ENCODE peak calls at places on chromosomes 5 and 9, in four cellular contexts. R, Z, U and P are unnamed samples.

GRCh38 chr5:131635755-131636479 is 888 bp upstream of the RAPGEF6 start:
- DNase-seq in U (no peak), Z (peak), R (peak), P (peak)

GRCh38 chr5:175842947-175843793 is 28.2 kb upstream of the CPLX2 start:
- DNase-seq in Z (no peak), U (no peak), R (peak), P (no peak)

GRCh38 chr9:78493166-78493742 is 196.3 kb downstream of the PSAT1 start:
- DNase-seq in R (no peak), U (no peak), Z (no peak), P (no peak)

GRCh38 chr5:56350595-56351170 is 117.6 kb upstream of the ANKRD55 start:
- DNase-seq in U (no peak), R (peak), Z (no peak), P (no peak)

GRCh38 chr9:108049026-108049591 is 559.5 kb upstream of the KLF4 start:
- DNase-seq in Z (no peak), R (peak), U (no peak), P (no peak)

GRCh38 chr5:181045316-181045715 is 5.2 kb downstream of the BTNL9 start:
- DNase-seq in Z (no peak), U (no peak), R (no peak), P (no peak)

GRCh38 chr5:137141779-137142178 is 357.3 kb downstream of the SPOCK1 start:
- DNase-seq in R (no peak), Z (no peak), U (no peak), P (no peak)

GRCh38 chr5:6757414-6757969 is 44.3 kb downstream of the TENT4A start:
- DNase-seq in R (no peak), Z (no peak), U (no peak), P (no peak)

GRCh38 chr9:135073081-135073740 is 14.3 kb upstream of the OLFM1 start:
- DNase-seq in Z (no peak), U (no peak), R (no peak), P (no peak)

GRCh38 chr5:30768061-30768460 is 425.4 kb upstream of the CDH6 start:
- DNase-seq in U (no peak), R (no peak), Z (no peak), P (no peak)

GRCh38 chr9:89597711-89598707 is 6.8 kb upstream of the GADD45G start:
- DNase-seq in U (peak), Z (no peak), R (no peak), P (peak)

GRCh38 chr9:16710888-16711287 is 159.6 kb downstream of the BNC2 start:
- DNase-seq in Z (no peak), U (no peak), R (no peak), P (no peak)

GRCh38 chr5:38722918-38723317 is 122.9 kb upstream of the OSMR start:
- DNase-seq in U (no peak), R (no peak), Z (no peak), P (peak)

GRCh38 chr5:138491669-138492551 is 26.6 kb downstream of the EGR1 start:
- DNase-seq in U (peak), R (no peak), Z (peak), P (peak)

GRCh38 chr5:25544652-25545249 is 900.0 kb upstream of the CDH10 start:
- DNase-seq in R (peak), U (peak), Z (peak), P (no peak)

GRCh38 chr5:58450018-58450417 is 9.9 kb downstream of the PLK2 start:
- DNase-seq in U (no peak), R (no peak), Z (no peak), P (no peak)

GRCh38 chr5:127648997-127649550 is at the start of gene CTXN3:
- DNase-seq in Z (no peak), R (no peak), U (no peak), P (no peak)

GRCh38 chr9:93204470-93205043 is 20.6 kb downstream of the WNK2 start:
- DNase-seq in R (no peak), U (no peak), Z (no peak), P (no peak)

GRCh38 chr5:81760521-81760920 is 9.6 kb upstream of the SSBP2 start:
- DNase-seq in R (no peak), Z (no peak), U (no peak), P (no peak)

GRCh38 chr5:145925353-145925752 is 11.0 kb upstream of the SH3RF2 start:
- DNase-seq in Z (no peak), R (peak), U (no peak), P (no peak)

GRCh38 chr5:32092938-32093812 is 80.9 kb downstream of the GOLPH3 start:
- DNase-seq in U (peak), R (no peak), Z (peak), P (peak)

GRCh38 chr9:118522093-118523028 is 818.2 kb downstream of the TLR4 start:
- DNase-seq in R (no peak), U (peak), Z (peak), P (peak)

GRCh38 chr9:107504585-107505455 is 15.3 kb upstream of the KLF4 start:
- DNase-seq in U (no peak), R (peak), Z (no peak), P (no peak)

GRCh38 chr9:20996809-20997208 is 34.6 kb downstream of the HACD4 start:
- DNase-seq in U (no peak), Z (peak), R (no peak), P (peak)
- TF ChIP-seq CTCF in U (no peak), Z (no peak), R (no peak), P (no peak)

GRCh38 chr9:88530051-88530450 is 4.9 kb upstream of the NXNL2 start:
- DNase-seq in R (peak), Z (no peak), U (no peak), P (no peak)

GRCh38 chr9:88533951-88534455 is 975 bp upstream of the NXNL2 start:
- DNase-seq in R (no peak), U (peak), Z (no peak), P (no peak)

GRCh38 chr9:88534456-88535225 is at the start of gene NXNL2:
- DNase-seq in U (peak), R (no peak), Z (no peak), P (peak)

GRCh38 chr9:88531920-88532319 is 3.1 kb upstream of the NXNL2 start:
- DNase-seq in R (no peak), Z (no peak), U (no peak), P (no peak)

GRCh38 chr9:88532320-88532719 is 2.7 kb upstream of the NXNL2 start:
- DNase-seq in Z (no peak), R (peak), U (peak), P (no peak)
- TF ChIP-seq CTCF in Z (no peak), R (peak), U (peak), P (no peak)

GRCh38 chr5:61466017-61466416 is 134.0 kb downstream of the ZSWIM6 start:
- DNase-seq in U (no peak), R (no peak), Z (no peak), P (no peak)

GRCh38 chr5:61471352-61471751 is 139.3 kb downstream of the ZSWIM6 start:
- DNase-seq in R (no peak), U (no peak), Z (no peak), P (no peak)

GRCh38 chr5:61467766-61468482 is 135.9 kb downstream of the ZSWIM6 start:
- DNase-seq in Z (no peak), U (no peak), R (peak), P (no peak)

GRCh38 chr5:61472172-61472958 is 140.3 kb downstream of the ZSWIM6 start:
- DNase-seq in U (no peak), Z (no peak), R (no peak), P (no peak)

GRCh38 chr5:61468483-61468865 is 136.4 kb downstream of the ZSWIM6 start:
- DNase-seq in Z (no peak), R (no peak), U (no peak), P (no peak)
- TF ChIP-seq CTCF in Z (no peak), R (peak), U (peak), P (no peak)

DNA sequence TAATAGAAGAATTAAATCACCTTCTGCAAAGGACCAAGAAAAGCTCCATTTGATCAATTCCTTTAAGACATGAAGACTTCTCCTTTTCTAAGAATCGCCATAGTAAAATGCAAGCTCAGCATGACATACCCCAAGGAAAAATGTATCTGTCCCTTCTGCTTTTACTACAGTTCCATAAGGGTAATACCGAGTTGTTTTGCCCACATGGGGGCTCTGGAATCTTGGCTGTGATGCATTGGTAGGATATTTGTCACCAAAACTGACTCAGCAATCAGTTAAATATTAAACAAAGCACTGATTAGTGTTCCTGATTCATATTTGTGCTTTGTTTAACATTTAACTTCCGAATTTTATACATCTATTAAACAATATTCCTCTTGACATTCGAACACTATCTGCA is 24.3 kb upstream of the KCNIP1 start:
- DNase-seq in U (no peak), R (peak), Z (no peak), P (no peak)
- TF ChIP-seq CTCF in U (no peak), R (peak), Z (no peak), P (no peak)

GRCh38 chr9:20191239-20191840 is 402.5 kb upstream of the SLC24A2 start:
- DNase-seq in U (no peak), Z (no peak), R (no peak), P (no peak)
- TF ChIP-seq CTCF in U (no peak), Z (no peak), R (peak), P (no peak)

DNA sequence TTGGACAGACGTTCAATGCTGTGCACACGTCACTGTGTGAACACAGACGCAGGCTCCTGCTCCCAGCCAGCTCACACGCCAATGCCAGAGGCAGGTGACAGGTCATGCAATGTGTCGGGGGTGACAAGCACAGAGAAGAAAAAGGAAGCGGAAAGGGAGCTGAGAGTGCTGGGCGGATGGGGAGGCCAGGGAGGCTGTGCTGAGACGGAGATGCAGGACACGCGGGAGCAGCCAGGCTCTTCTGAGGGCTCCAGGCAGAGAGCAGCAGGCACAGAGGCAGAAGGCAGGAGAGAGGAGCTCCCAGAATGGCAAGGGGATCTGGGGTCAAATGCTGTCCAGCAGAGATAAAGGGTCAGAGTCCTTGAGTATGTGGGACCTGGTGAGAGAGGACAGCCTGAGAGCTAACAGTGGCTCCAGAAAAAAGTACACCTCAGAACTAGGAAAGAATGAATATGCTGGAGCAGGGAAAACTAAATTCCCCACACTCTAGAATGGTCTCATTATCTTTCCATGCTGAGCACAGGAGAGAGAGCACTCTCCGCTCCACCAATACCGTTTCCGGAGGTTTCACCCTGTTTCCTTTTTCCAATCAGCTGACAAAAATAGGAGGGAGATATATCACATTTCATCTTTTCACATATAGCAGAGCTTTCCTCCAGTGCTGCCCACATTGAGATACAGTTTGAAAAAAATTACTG is 32.8 kb upstream of the NSMF start:
- DNase-seq in U (no peak), R (no peak), Z (no peak), P (no peak)
- TF ChIP-seq CTCF in U (no peak), R (no peak), Z (no peak), P (no peak)

GRCh38 chr5:2813678-2814077 is 62.2 kb upstream of the IRX2 start:
- DNase-seq in R (no peak), Z (no peak), U (no peak), P (no peak)

GRCh38 chr5:2818936-2819335 is 67.5 kb upstream of the IRX2 start:
- DNase-seq in Z (no peak), U (no peak), R (no peak), P (no peak)

GRCh38 chr5:2817031-2817603 is 65.6 kb upstream of the IRX2 start:
- DNase-seq in Z (no peak), U (no peak), R (no peak), P (no peak)
- TF ChIP-seq CTCF in Z (no peak), U (no peak), R (no peak), P (no peak)

GRCh38 chr9:33210006-33210715 is 29.8 kb upstream of the SPINK4 start:
- DNase-seq in U (no peak), Z (no peak), R (no peak), P (no peak)

GRCh38 chr9:33209394-33209793 is 30.6 kb upstream of the SPINK4 start:
- DNase-seq in U (no peak), Z (no peak), R (no peak), P (no peak)

DNA sequence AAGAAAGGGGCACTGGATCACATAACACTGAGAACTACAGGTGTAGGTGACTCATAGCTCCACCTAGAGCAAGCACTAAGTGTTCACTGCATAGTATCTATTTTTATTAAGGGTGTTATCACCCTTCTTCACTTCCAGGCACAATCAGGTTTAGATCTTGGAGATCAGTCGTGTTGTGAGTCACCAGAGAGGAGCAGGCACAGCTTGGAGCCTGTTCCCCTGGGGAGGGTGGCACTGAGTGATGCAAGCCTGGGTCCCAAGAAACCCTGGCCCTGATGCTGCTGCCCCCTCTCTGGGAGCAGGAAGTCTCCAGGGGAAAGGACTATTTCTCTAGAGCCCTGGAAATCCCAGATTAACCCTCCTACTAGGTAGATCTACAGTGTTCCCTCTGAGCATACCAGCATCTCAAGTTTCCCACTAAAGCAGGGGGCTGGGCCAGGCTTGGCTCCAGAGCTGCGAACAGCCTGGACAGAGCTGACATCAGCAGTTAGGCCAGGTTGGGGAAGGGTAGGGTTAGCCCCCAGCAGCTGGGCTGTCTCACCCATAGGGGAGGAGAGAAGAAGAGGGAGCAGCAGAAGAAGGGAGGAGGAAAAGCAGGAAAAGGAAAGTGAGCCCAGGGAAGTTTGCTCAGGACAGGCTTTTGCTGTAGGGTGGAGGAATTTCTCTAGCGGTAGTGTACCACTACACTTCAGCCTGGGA is 28.1 kb upstream of the SPINK4 start:
- DNase-seq in U (no peak), R (no peak), Z (no peak), P (no peak)
- TF ChIP-seq CTCF in U (no peak), R (peak), Z (no peak), P (no peak)

DNA sequence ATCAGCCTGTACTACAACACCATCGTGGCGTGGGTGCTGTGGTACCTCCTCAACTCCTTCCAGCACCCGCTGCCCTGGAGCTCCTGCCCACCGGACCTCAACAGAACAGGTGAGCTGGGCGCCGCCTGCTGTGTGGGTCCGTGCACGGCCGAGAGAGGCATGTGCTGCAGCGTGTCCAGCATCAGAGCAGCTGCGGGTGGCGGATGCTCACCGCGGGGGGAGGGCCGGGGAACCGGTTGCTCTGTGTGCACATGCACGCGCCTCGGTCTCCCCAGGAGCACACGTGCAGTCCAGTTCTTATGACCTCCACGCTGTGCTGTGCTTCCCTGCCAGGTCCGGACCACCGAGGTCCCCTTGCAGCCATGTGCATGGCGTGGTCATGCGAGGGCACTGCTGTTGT is 7.6 kb downstream of the SLC6A18 start:
- DNase-seq in R (no peak), U (no peak), Z (no peak), P (no peak)
- TF ChIP-seq CTCF in R (no peak), U (no peak), Z (no peak), P (no peak)